ENCODE peak calls at places on chromosomes 6 and 20, in five cellular contexts. U is GM12878, G is HCT116, Y is H1, S is HepG2. F is an unnamed sample.

GRCh38 chr6:126947070-126947469 is 171.4 kb upstream of the RSPO3 start:
- DNase-seq in U (no peak), S (no peak), Y (no peak), G (no peak), F (no peak)

GRCh38 chr20:33670715-33671499 is 3.3 kb downstream of the NECAB3 start:
- DNase-seq in G (no peak), Y (no peak), U (no peak), S (no peak), F (no peak)

GRCh38 chr20:62104791-62105345 is 17.4 kb upstream of the LSM14B start:
- DNase-seq in U (no peak), S (no peak), Y (no peak), G (no peak), F (no peak)

GRCh38 chr20:37313546-37314091 is 24.2 kb downstream of the MANBAL start:
- DNase-seq in U (no peak), S (no peak), Y (no peak), G (no peak), F (no peak)

GRCh38 chr6:16377470-16377869 is 139.1 kb downstream of the GMPR start:
- DNase-seq in S (no peak), Y (no peak), G (no peak), U (no peak), F (no peak)

GRCh38 chr20:36950432-36951197 is 893 bp downstream of the SAMHD1 start:
- DNase-seq in S (no peak), U (no peak), Y (no peak), G (no peak), F (peak; percentile 48)

GRCh38 chr6:158465747-158466146 is 94.1 kb upstream of the TMEM181 start:
- DNase-seq in S (no peak), U (no peak), Y (no peak), G (no peak), F (no peak)

GRCh38 chr20:64154590-64155257 is 9.5 kb upstream of the MYT1 start:
- DNase-seq in Y (no peak), S (no peak), G (no peak), U (no peak), F (no peak)

GRCh38 chr6:128209771-128210170 is 308.9 kb upstream of the THEMIS start:
- DNase-seq in S (peak; percentile 12), Y (no peak), G (no peak), U (no peak), F (no peak)

GRCh38 chr6:40806479-40806878 is 219.3 kb upstream of the LRFN2 start:
- DNase-seq in Y (no peak), G (no peak), S (no peak), U (no peak), F (no peak)

DNA sequence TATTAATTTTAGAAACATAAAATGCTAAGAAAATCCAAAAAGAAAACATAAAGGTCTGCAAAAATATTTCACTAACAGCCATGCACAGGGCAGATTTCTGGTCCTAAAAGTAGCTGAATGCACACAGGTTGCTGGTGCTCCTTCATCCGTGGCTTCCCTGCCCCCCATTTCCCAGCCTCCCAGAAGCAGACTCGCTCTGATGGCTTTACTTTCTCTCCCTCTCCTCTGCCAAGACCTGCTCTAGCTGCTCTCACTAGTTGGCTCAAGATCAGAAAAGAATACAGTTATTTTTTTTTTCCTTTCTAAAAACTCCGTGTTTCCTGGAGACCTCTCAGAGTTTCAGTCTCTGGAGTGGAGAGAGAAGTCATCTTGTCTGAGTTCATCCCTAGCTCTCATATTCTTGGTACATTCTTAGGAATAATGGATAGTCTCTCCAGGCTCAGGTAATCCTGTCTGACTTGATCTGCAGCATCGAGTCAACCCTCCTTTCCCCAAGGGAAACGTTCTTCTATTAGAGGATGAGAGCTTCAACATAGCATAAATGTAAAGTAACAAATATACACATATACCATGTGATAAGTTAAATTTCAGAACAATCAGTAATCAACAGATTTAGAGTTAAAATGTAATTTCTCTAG is 214.3 kb downstream of the TBC1D7 start:
- DNase-seq in Y (no peak), S (no peak), U (no peak), G (no peak), F (no peak)
- TF ChIP-seq SRF in Y (no peak), S (no peak), U (no peak), G (no peak), F (no peak)

GRCh38 chr6:140281236-140281635 is 906.8 kb upstream of the CITED2 start:
- DNase-seq in S (no peak), U (no peak), G (no peak), Y (no peak), F (no peak)
- TF ChIP-seq SRF in S (no peak), U (no peak), G (no peak), Y (no peak), F (no peak)

DNA sequence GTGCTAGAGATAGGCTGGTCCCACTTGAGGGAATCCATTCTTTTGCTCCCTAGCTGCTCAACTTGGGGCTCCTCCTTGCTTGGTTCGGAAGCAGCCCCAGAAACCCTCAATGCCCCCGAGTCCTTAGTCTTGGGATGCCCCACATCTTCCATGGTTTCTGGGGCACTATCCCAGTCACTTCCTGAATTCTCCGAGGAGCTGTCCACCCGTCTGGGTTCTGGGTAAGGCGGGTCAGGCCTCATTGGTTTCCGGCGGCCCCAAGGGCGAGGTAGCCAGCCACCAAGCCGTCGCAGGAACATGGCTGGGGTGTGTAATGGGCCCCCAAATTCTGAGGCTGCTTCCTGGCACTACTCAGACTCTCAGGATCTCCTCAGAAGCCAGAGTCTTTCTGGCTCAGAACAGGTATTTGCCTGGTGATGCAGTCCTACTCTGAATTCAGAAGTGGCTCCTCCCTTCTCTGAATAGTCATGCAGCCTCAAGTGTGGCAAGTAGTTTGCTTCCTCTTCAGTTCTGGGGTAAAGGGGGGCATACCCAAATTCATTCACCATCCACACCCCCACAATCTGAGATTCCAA is 842 bp downstream of the C6orf47 start:
- DNase-seq in U (no peak), Y (no peak), G (no peak), S (no peak), F (peak; percentile 69)
- TF ChIP-seq SRF in U (no peak), Y (no peak), G (no peak), S (no peak), F (no peak)

GRCh38 chr6:26232950-26233607 is 131.9 kb upstream of the BTN3A2 start:
- DNase-seq in G (no peak), U (peak; percentile 55), S (no peak), Y (no peak), F (peak; percentile 40)
- TF ChIP-seq SRF in G (no peak), U (no peak), S (no peak), Y (no peak), F (no peak)

GRCh38 chr20:52482049-52482448 is 290.5 kb upstream of the ZFP64 start:
- DNase-seq in U (no peak), Y (no peak), S (no peak), G (no peak), F (no peak)

GRCh38 chr20:52483382-52483781 is 291.8 kb upstream of the ZFP64 start:
- DNase-seq in U (no peak), S (no peak), Y (no peak), G (no peak), F (no peak)

GRCh38 chr20:52481443-52481842 is 289.9 kb upstream of the ZFP64 start:
- DNase-seq in S (no peak), U (no peak), Y (no peak), G (no peak), F (peak; percentile 30)

DNA sequence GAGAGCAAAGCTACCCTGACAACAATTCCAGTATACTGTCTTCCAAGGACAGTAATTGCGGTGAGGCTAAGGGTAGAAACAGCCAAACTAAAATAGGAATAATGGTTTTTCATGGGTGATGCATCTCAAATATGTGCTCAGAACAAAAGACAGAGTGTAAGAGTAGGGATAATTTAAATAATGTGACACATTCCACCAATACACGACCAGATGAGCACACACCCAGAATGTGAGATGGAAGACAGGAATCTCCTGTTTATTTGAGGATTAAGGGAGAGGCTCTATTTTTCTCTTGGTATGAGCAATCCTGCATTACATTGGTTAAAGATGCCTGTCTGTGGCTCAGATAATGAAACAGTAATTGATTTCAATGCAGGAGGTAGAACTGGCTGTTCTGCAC is 292.9 kb upstream of the ZFP64 start:
- DNase-seq in U (no peak), S (no peak), G (no peak), Y (no peak), F (no peak)
- TF ChIP-seq SRF in U (no peak), S (no peak), G (no peak), Y (no peak), F (no peak)

GRCh38 chr6:53794720-53795253 is at the start of gene LRRC1:
- DNase-seq in Y (peak; percentile 99), S (peak; percentile 88), G (peak; percentile 86), U (peak; percentile 44), F (peak; percentile 32)
- TF ChIP-seq SRF in Y (no peak), S (no peak), G (no peak), U (no peak), F (no peak)

GRCh38 chr6:157229219-157229607 is 94.1 kb downstream of the TMEM242 start:
- DNase-seq in U (no peak), Y (no peak), S (no peak), G (no peak), F (no peak)

GRCh38 chr6:157227202-157228166 is 95.8 kb downstream of the TMEM242 start:
- DNase-seq in Y (no peak), U (no peak), G (no peak), S (no peak), F (peak; percentile 49)

GRCh38 chr6:157229733-157230132 is 93.6 kb downstream of the TMEM242 start:
- DNase-seq in U (no peak), S (no peak), Y (no peak), G (no peak), F (no peak)

GRCh38 chr6:157226761-157227160 is 96.6 kb downstream of the TMEM242 start:
- DNase-seq in G (no peak), U (no peak), Y (peak; percentile 45), S (no peak), F (peak; percentile 78)

DNA sequence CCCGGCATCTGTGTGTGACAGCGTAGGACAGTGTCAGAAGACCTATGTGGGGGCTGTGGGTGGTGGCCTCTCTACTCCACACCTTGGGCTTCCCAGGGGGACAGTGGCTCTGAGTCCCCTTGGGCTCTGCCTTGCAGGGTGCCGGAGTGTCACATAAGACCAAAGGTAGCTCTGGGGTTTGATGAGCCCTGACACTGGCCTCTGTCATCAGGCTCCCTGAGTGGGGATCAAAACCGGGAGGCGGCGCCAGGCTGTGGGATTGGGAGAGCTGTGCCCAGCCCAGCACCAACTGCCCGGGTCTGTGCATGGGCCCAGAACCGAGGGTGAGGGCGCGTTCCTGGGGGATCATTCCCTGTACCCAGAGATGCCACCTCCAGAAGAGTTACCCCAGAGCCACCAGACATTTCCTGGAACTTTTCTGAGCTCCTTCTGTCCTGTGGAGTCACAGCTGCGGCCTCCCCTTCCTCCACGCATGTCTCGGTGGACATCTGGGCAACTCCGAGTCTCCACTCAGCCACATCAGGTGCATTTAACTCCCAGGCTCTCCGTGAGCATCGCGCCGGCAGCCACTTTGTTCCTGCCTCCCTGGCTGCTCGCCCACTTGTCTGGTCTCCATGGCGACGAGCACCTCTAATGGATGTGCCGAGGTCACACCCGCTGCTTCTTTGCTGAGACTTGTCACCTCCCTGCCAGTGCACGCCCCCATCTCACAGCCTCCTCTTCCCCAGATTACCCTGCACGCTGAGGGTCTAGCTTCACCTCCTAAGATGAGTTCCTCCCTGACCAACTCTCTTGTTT is 94.7 kb downstream of the TMEM242 start:
- DNase-seq in G (no peak), Y (no peak), S (no peak), U (no peak), F (peak; percentile 58)
- TF ChIP-seq SRF in G (no peak), Y (no peak), S (no peak), U (no peak), F (peak; percentile 64)

GRCh38 chr20:60254901-60255411 is 296.7 kb downstream of the CDH26 start:
- DNase-seq in U (no peak), G (no peak), S (no peak), Y (no peak), F (no peak)
- TF ChIP-seq SRF in U (no peak), G (no peak), S (no peak), Y (no peak), F (no peak)